ENCODE peak calls at places on chromosome 11, in nine cellular contexts. K is NCI-H146, A is type B pancreatic cell, E is kidney glomerular epithelial cell, P is esophagus muscularis mucosa, H is NB4, D is GDM1, O is astrocyte of the spinal cord, F is activated T-cell treated with anti-CD3 and anti-CD28 coated beads for 48 hours. T is an unnamed sample.

GRCh38 chr11:88410636-88411035 is 73.1 kb upstream of the CTSC start:
- DNase-seq in K (no peak), A (no peak), E (no peak), P (no peak), H (no peak), D (no peak), O (no peak), F (no peak), T (no peak)

GRCh38 chr11:35803115-35803514 is 140.5 kb downstream of the TRIM44 start:
- DNase-seq in K (no peak), A (no peak), E (no peak), P (no peak), H (no peak), D (no peak), O (no peak), F (no peak), T (no peak)

GRCh38 chr11:127268956-127269355 is 268.4 kb upstream of the KIRREL3 start:
- DNase-seq in K (no peak), A (no peak), E (no peak), P (no peak), H (no peak), D (no peak), O (no peak), F (no peak), T (no peak)

GRCh38 chr11:1559103-1559951 is 12.7 kb downstream of the DUSP8 start:
- DNase-seq in K (no peak), A (peak), E (peak), P (peak), H (no peak), D (no peak), O (peak), F (no peak), T (peak)

GRCh38 chr11:117143390-117143789 is 697 bp upstream of the PAFAH1B2 start:
- DNase-seq in K (peak), A (no peak), E (peak), P (no peak), H (peak), D (no peak), O (peak), F (no peak), T (no peak)

GRCh38 chr11:83681045-83681781 is 395.0 kb upstream of the CCDC90B start:
- DNase-seq in K (no peak), A (no peak), E (no peak), P (no peak), H (no peak), D (no peak), O (no peak), F (no peak), T (no peak)

GRCh38 chr11:8018742-8019631 is 31.9 kb downstream of the EIF3F start:
- DNase-seq in K (peak), A (peak), E (peak), P (peak), H (no peak), D (no peak), O (peak), F (peak), T (no peak)

GRCh38 chr11:68839054-68839865 is 2.5 kb downstream of the CPT1A start:
- DNase-seq in K (peak), A (peak), E (peak), P (peak), H (peak), D (peak), O (peak), F (peak), T (peak)

GRCh38 chr11:13207665-13208594 is 69.7 kb upstream of the BMAL1 start:
- DNase-seq in K (peak), A (no peak), E (peak), P (no peak), H (peak), D (no peak), O (peak), F (no peak), T (no peak)

GRCh38 chr11:127133061-127133460 is 132.5 kb upstream of the KIRREL3 start:
- DNase-seq in K (no peak), A (no peak), E (no peak), P (no peak), H (peak), D (no peak), O (no peak), F (no peak), T (no peak)

GRCh38 chr11:44178381-44178780 is 82.9 kb downstream of the EXT2 start:
- DNase-seq in K (no peak), A (no peak), E (peak), P (no peak), H (no peak), D (no peak), O (peak), F (no peak), T (no peak)

T was measured in AG09319.